ENCODE peak calls at places on chromosomes 3 and 15, in five cellular contexts. U is ovary, Z is neural crest cell, B is right atrium auricular region, L is dorsolateral prefrontal cortex. F is an unnamed sample.

GRCh38 chr3:100993309-100993708 is at the start of gene ABI3BP:
- DNase-seq in U (peak; percentile 76), Z (no peak), B (peak; percentile 84), L (no peak), F (peak; percentile 59)

GRCh38 chr15:39504812-39505211 is 76.1 kb upstream of the THBS1 start:
- DNase-seq in U (no peak), Z (no peak), B (no peak), L (no peak), F (peak; percentile 78)

GRCh38 chr3:46293991-46294833 is 52.0 kb downstream of the CCR3 start:
- DNase-seq in U (no peak), Z (no peak), B (no peak), L (no peak), F (no peak)

GRCh38 chr3:51873253-51873766 is 2.1 kb downstream of the IQCF5 start:
- DNase-seq in U (no peak), Z (no peak), B (no peak), L (no peak), F (no peak)

GRCh38 chr3:48273594-48274211 is 32.8 kb downstream of the ZNF589 start:
- DNase-seq in U (peak; percentile 43), Z (peak; percentile 64), B (peak; percentile 63), L (no peak), F (peak; percentile 23)

GRCh38 chr3:73681610-73682009 is 56.9 kb upstream of the PDZRN3 start:
- DNase-seq in U (no peak), Z (no peak), B (no peak), L (no peak), F (peak; percentile 19)

GRCh38 chr3:70776081-70776480 is 463.6 kb upstream of the MDFIC2 start:
- DNase-seq in U (no peak), Z (no peak), B (no peak), L (no peak), F (no peak)

GRCh38 chr3:195558602-195559001 is 15.5 kb upstream of the PPP1R2 start:
- DNase-seq in U (no peak), Z (no peak), B (no peak), L (no peak), F (no peak)

GRCh38 chr15:43517354-43518072 is at the start of gene MAP1A:
- DNase-seq in U (peak; percentile 65), Z (peak; percentile 45), B (peak; percentile 74), L (no peak), F (peak; percentile 48)

GRCh38 chr3:100737334-100737733 is 28.0 kb downstream of the TFG start:
- DNase-seq in U (no peak), Z (no peak), B (no peak), L (no peak), F (no peak)

GRCh38 chr3:124391774-124392173 is 338.5 kb upstream of the UMPS start:
- DNase-seq in U (no peak), Z (no peak), B (no peak), L (no peak), F (no peak)
- TF ChIP-seq CTCF in U (no peak), Z (peak; percentile 28), B (no peak), L (no peak), F (no peak)

GRCh38 chr3:155869664-155870063 is 786 bp upstream of the GMPS start:
- DNase-seq in U (no peak), Z (no peak), B (no peak), L (no peak), F (no peak)
- TF ChIP-seq CTCF in U (no peak), Z (no peak), B (no peak), L (no peak), F (no peak)

GRCh38 chr15:69731581-69731980 is 279.0 kb downstream of the RPLP1 start:
- DNase-seq in U (no peak), Z (no peak), B (no peak), L (no peak), F (no peak)
- TF ChIP-seq CTCF in U (no peak), Z (no peak), B (no peak), L (no peak), F (no peak)

GRCh38 chr3:152943645-152944044 is 108.7 kb downstream of the P2RY1 start:
- DNase-seq in U (no peak), Z (no peak), B (no peak), L (no peak), F (no peak)

GRCh38 chr3:152937234-152937633 is 102.3 kb downstream of the P2RY1 start:
- DNase-seq in U (no peak), Z (no peak), B (no peak), L (no peak), F (no peak)

GRCh38 chr3:152942366-152942765 is 107.4 kb downstream of the P2RY1 start:
- DNase-seq in U (no peak), Z (no peak), B (no peak), L (no peak), F (no peak)

GRCh38 chr3:152941825-152942224 is 106.9 kb downstream of the P2RY1 start:
- DNase-seq in U (no peak), Z (no peak), B (no peak), L (no peak), F (no peak)

DNA sequence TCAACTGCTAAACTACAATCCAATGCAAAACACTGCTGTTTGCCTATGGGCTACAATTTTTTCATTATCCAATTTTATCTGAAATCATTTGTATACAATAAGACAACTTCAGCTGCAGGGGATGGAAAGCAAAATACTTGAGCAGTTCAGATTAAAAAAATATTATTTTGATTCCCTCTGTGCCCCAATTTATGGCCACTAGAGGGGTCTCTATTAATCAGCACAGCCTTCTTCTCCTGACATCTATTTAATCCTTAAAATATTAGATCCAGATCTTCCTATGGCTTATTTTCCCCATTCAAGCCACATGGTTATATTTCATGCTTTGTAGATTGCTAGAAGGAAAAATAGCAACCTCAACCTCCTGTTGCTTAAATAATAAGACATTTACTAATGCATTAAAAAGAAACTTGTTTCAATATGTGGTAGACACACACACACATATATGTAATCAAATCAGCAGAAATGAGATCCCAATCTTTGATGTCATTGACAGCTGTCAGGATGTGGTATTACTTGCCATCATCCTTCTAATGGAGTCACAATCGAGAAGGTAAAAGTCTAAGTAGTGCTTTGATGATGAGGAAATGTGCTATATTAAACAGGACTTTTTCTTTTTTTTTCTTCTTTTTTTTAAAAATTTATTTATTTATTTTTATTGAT is 104.2 kb downstream of the P2RY1 start:
- DNase-seq in U (no peak), Z (no peak), B (no peak), L (no peak), F (no peak)
- TF ChIP-seq CTCF in U (no peak), Z (peak; percentile 25), B (no peak), L (no peak), F (no peak)

GRCh38 chr15:40807028-40807887 is at the start of the genes DNAJC17 and ZFYVE19:
- DNase-seq in U (peak; percentile 91), Z (peak; percentile 89), B (peak; percentile 97), L (peak; percentile 94), F (peak; percentile 94)
- TF ChIP-seq CTCF in U (no peak), Z (peak; percentile 30), B (no peak), L (no peak), F (no peak)

DNA sequence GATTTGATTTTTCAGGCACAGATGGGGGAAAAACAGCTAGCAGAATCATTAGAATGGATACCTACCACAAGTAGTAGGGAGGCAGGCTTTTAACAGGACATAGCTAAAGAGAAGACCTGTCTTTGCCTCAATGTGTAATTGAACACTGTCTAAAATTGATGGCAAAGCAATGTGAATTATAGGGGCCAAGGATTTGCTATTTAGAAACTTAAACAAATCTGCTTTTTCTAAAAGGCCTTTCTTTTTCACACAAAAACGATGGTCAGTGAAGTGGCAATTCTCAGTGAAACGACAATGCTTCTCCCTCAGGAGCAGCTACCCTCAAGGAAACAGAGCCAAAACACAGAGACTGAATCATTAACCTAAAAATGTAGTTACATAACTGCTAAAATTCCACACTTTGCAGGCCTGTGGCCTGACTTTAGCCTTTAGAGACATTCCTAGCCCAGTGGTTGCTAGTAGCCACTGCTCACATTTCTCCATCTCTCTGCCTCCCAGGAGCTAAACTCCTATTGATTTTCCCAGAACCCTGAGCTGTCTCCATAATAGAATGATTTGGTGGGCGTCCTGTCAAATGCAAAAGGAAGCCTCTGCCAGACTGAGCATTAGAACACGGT is 630.2 kb upstream of the KCNMB2 start:
- DNase-seq in U (no peak), Z (no peak), B (no peak), L (no peak), F (peak; percentile 65)
- TF ChIP-seq CTCF in U (no peak), Z (no peak), B (no peak), L (no peak), F (no peak)

GRCh38 chr15:92611995-92612745 is 43.4 kb downstream of the FAM174B start:
- DNase-seq in U (no peak), Z (no peak), B (no peak), L (peak; percentile 36), F (no peak)
- TF ChIP-seq CTCF in U (no peak), Z (no peak), B (no peak), L (peak; percentile 30), F (no peak)

DNA sequence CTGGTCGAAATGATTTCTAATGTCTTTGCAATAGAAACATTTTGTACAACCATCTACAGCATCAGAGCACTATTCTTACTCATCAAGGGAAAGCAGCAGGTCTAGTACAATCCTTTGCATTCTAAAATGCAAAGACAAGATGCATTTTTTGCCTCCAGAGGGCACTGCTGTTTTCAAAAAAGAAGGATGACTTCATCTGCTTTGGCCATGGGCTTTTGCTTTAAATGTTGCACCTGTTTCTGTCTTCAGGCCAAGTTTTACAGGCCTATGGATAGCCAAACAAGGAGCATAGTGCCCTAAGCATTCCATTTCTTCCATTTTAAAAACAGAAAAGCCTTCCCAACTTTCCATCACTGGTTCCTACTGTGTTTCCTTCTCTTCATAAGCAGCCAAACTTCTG is 3.4 kb downstream of the PARP9 start:
- DNase-seq in U (no peak), Z (peak; percentile 41), B (no peak), L (no peak), F (no peak)
- TF ChIP-seq CTCF in U (peak; percentile 30), Z (peak; percentile 73), B (peak; percentile 66), L (peak; percentile 63), F (peak; percentile 57)

F was measured in AG09319.